ENCODE peak calls at places on chromosomes 13 and 19, in nine cellular contexts. N, E, P, S, L, H, B, O and C are unnamed samples.

GRCh38 chr19:584240-585001 is 5.3 kb upstream of the HCN2 start:
- DNase-seq in N (peak), H (peak), E (peak), P (no peak), O (peak), L (no peak), S (no peak), B (no peak), C (peak)

GRCh38 chr19:38130399-38130798 is 93.6 kb downstream of the DPF1 start:
- DNase-seq in L (no peak), E (no peak), B (no peak), N (no peak), H (no peak), S (no peak), P (no peak), O (no peak), C (no peak)

GRCh38 chr13:25214371-25215252 is 42.5 kb upstream of the AMER2 start:
- DNase-seq in E (no peak), B (no peak), N (no peak), P (no peak), H (peak), S (no peak), L (no peak), O (peak), C (no peak)

GRCh38 chr13:39483326-39483725 is 119.7 kb downstream of the LHFPL6 start:
- DNase-seq in N (no peak), H (no peak), O (no peak), E (no peak), S (no peak), B (no peak), L (no peak), P (peak), C (no peak)

GRCh38 chr13:72884111-72884510 is 102.2 kb downstream of the PIBF1 start:
- DNase-seq in L (no peak), P (no peak), B (no peak), N (no peak), H (no peak), O (no peak), E (no peak), S (no peak), C (no peak)

GRCh38 chr13:74217816-74218215 is 83.6 kb upstream of the KLF12 start:
- DNase-seq in H (no peak), E (no peak), B (no peak), P (no peak), N (no peak), O (no peak), S (no peak), L (peak), C (no peak)

GRCh38 chr19:58356971-58357797 is 3.9 kb upstream of the A1BG start:
- DNase-seq in H (no peak), O (peak), L (no peak), S (no peak), P (no peak), N (no peak), B (no peak), E (no peak), C (no peak)

GRCh38 chr19:1747285-1748114 is 5.8 kb upstream of the ONECUT3 start:
- DNase-seq in P (peak), E (peak), O (peak), L (peak), S (no peak), N (no peak), H (peak), B (no peak), C (no peak)

GRCh38 chr19:17807731-17808316 is 12.9 kb downstream of the B3GNT3 start:
- DNase-seq in E (no peak), L (no peak), H (no peak), O (no peak), P (no peak), N (no peak), B (no peak), S (no peak), C (no peak)

GRCh38 chr19:37920591-37921450 is 13.8 kb downstream of the SIPA1L3 start:
- DNase-seq in S (no peak), E (no peak), O (no peak), P (no peak), N (no peak), B (no peak), L (no peak), H (no peak), C (no peak)

GRCh38 chr13:71477735-71478134 is 389.3 kb downstream of the DACH1 start:
- DNase-seq in O (no peak), S (no peak), L (no peak), P (peak), H (peak), E (no peak), N (no peak), B (no peak), C (no peak)

GRCh38 chr13:23789576-23790346 is 99.4 kb downstream of the MIPEP start:
- DNase-seq in P (no peak), E (no peak), H (no peak), O (no peak), L (no peak), N (no peak), B (no peak), S (no peak), C (no peak)

GRCh38 chr13:49020940-49021548 is 45.3 kb downstream of the FNDC3A start:
- DNase-seq in E (no peak), H (no peak), S (no peak), B (no peak), L (no peak), P (no peak), N (no peak), O (no peak), C (no peak)

GRCh38 chr19:48329167-48329891 is 4.0 kb downstream of the EMP3 start:
- DNase-seq in O (peak), E (no peak), P (no peak), N (no peak), H (peak), L (no peak), B (no peak), S (no peak), C (no peak)

GRCh38 chr13:45662122-45662521 is 40.0 kb upstream of the CBY2 start:
- DNase-seq in S (no peak), E (no peak), B (peak), L (no peak), N (no peak), P (no peak), H (no peak), O (no peak), C (no peak)

GRCh38 chr13:43389573-43389972 is 366.2 kb downstream of the DNAJC15 start:
- DNase-seq in N (no peak), B (no peak), H (no peak), S (no peak), L (no peak), P (no peak), E (no peak), O (no peak), C (no peak)

GRCh38 chr19:6800991-6801396 is 28.5 kb downstream of the VAV1 start:
- DNase-seq in O (peak), H (peak), S (no peak), B (no peak), L (peak), N (no peak), P (no peak), E (no peak), C (no peak)

GRCh38 chr13:39776439-39776838 is 121.0 kb downstream of the COG6 start:
- DNase-seq in P (no peak), B (no peak), H (peak), O (peak), E (no peak), L (peak), S (no peak), N (no peak), C (no peak)

GRCh38 chr13:74246398-74246975 is 112.3 kb upstream of the KLF12 start:
- DNase-seq in O (no peak), P (no peak), B (no peak), L (no peak), S (no peak), N (no peak), H (no peak), E (peak), C (peak)

GRCh38 chr13:26695891-26696311 is 64.7 kb downstream of the GPR12 start:
- DNase-seq in S (no peak), B (no peak), O (no peak), P (no peak), H (no peak), L (no peak), E (no peak), N (no peak), C (no peak)

GRCh38 chr13:111937763-111938375 is 129.1 kb upstream of the SOX1 start:
- DNase-seq in L (no peak), S (no peak), O (no peak), H (no peak), N (no peak), B (no peak), P (no peak), E (no peak), C (no peak)

GRCh38 chr13:52882803-52883202 is 34.4 kb upstream of the PCDH8 start:
- DNase-seq in B (no peak), N (no peak), E (no peak), S (no peak), L (no peak), P (no peak), O (no peak), H (no peak), C (no peak)

GRCh38 chr19:8576273-8576993 is 809 bp downstream of the MYO1F start:
- DNase-seq in N (no peak), S (no peak), O (no peak), E (no peak), B (no peak), H (peak), L (no peak), P (no peak), C (no peak)

GRCh38 chr19:46428278-46429141 is at the start of gene PNMA8C:
- DNase-seq in O (peak), N (peak), L (no peak), H (no peak), S (no peak), E (peak), P (no peak), B (peak), C (peak)

GRCh38 chr19:33156354-33156753 is 24.4 kb downstream of the WDR88 start:
- DNase-seq in N (no peak), P (no peak), S (no peak), B (no peak), O (no peak), L (no peak), H (peak), E (no peak), C (no peak)

GRCh38 chr13:34357435-34358232 is 539.7 kb downstream of the RFC3 start:
- DNase-seq in E (no peak), H (peak), O (peak), P (peak), S (no peak), L (peak), N (no peak), B (no peak), C (peak)

GRCh38 chr19:53906211-53907192 is 2.6 kb upstream of the CACNG7 start:
- DNase-seq in N (peak), L (no peak), E (peak), S (peak), P (no peak), O (no peak), H (peak), B (peak), C (peak)